ENCODE peak calls at places on chromosomes 4 and X, in seven cellular contexts. C is IMR-90, U is K562, P is HepG2, N is H1, V is SK-N-SH, L is GM12878. H is an unnamed sample.
A peak's percentile ranks its signal among the peaks of the same experiment; 100 is the strongest.

GRCh38 chr4:110510955-110511544 is 35.1 kb downstream of the ENPEP start:
- DNase-seq in L (no peak), P (peak; percentile 39), N (no peak), U (peak; percentile 59), C (peak; percentile 67), V (peak; percentile 40), H (peak; percentile 56)

GRCh38 chr4:118927976-118928375 is 39.3 kb downstream of the SYNPO2 start:
- DNase-seq in L (no peak), N (no peak), P (no peak), U (no peak), C (no peak), V (no peak), H (no peak)

GRCh38 chrX:38965883-38966282 is 164.6 kb downstream of the MID1IP1 start:
- DNase-seq in N (no peak), U (no peak), V (no peak), L (no peak), P (no peak), C (no peak), H (no peak)

GRCh38 chrX:102129473-102129872 is 4.0 kb downstream of the TCEAL2 start:
- DNase-seq in U (peak; percentile 2), C (peak; percentile 4), L (no peak), V (peak; percentile 41), N (no peak), P (no peak), H (no peak)

GRCh38 chr4:122992111-122992510 is 69.7 kb upstream of the NUDT6 start:
- DNase-seq in U (no peak), C (no peak), P (no peak), N (no peak), V (no peak), L (no peak), H (no peak)

GRCh38 chrX:747176-747575 is 116.6 kb downstream of the SHOX start:
- DNase-seq in L (no peak), P (no peak), V (no peak), U (no peak), C (no peak), N (no peak), H (no peak)

GRCh38 chr4:106628616-106629606 is 260.3 kb upstream of the GIMD1 start:
- DNase-seq in C (no peak), U (no peak), L (no peak), N (no peak), P (no peak), V (no peak), H (no peak)

GRCh38 chrX:18872621-18873020 is 111.3 kb downstream of the PHKA2 start:
- DNase-seq in V (no peak), P (no peak), C (no peak), L (no peak), U (no peak), N (no peak), H (no peak)

GRCh38 chrX:38260231-38260630 is 39.6 kb upstream of the SRPX start:
- DNase-seq in V (peak; percentile 44), L (no peak), P (peak; percentile 25), N (no peak), C (peak; percentile 11), U (peak; percentile 31), H (peak; percentile 23)

GRCh38 chr4:121824171-121824527 is 466 bp upstream of the CCNA2 start:
- DNase-seq in P (no peak), N (no peak), L (no peak), C (no peak), V (no peak), U (no peak), H (no peak)

GRCh38 chr4:1249731-1250526 is 999 bp upstream of the CTBP1 start:
- DNase-seq in L (no peak), N (no peak), V (peak; percentile 13), P (peak; percentile 40), C (no peak), U (peak; percentile 28), H (no peak)

GRCh38 chr4:78552398-78553396 is 1.1 kb downstream of the ANXA3 start:
- DNase-seq in P (peak; percentile 67), V (no peak), U (no peak), N (peak; percentile 73), L (no peak), C (no peak), H (peak; percentile 88)

GRCh38 chr4:84496356-84497219 is 2.5 kb downstream of the NKX6-1 start:
- DNase-seq in C (no peak), N (no peak), P (no peak), L (no peak), U (no peak), V (peak; percentile 42), H (no peak)

GRCh38 chrX:413322-414201 is 26.9 kb upstream of the PPP2R3B start:
- DNase-seq in C (peak; percentile 9), P (no peak), L (no peak), U (no peak), N (peak; percentile 51), V (no peak), H (no peak)

GRCh38 chr4:2929469-2929868 is 33.7 kb downstream of the NOP14 start:
- DNase-seq in N (no peak), U (no peak), L (no peak), C (no peak), P (no peak), V (no peak), H (no peak)

GRCh38 chr4:4425119-4425690 is 38.3 kb downstream of the NSG1 start:
- DNase-seq in V (no peak), L (no peak), P (no peak), U (no peak), N (no peak), C (peak; percentile 11), H (no peak)

GRCh38 chrX:153245288-153245731 is 66.2 kb downstream of the MAGEA1 start:
- DNase-seq in L (no peak), V (no peak), N (no peak), U (peak; percentile 74), P (no peak), C (no peak), H (no peak)

GRCh38 chr4:136650541-136651277 is 881.6 kb downstream of the PCDH18 start:
- DNase-seq in V (no peak), N (no peak), U (no peak), C (peak; percentile 62), L (peak; percentile 34), P (peak; percentile 2), H (peak; percentile 4)

GRCh38 chr4:183960912-183961569 is 55.9 kb downstream of the STOX2 start:
- DNase-seq in P (no peak), V (no peak), N (no peak), U (no peak), C (no peak), L (no peak), H (no peak)

GRCh38 chrX:3268804-3269203 is 77.6 kb downstream of the MXRA5 start:
- DNase-seq in U (no peak), L (no peak), V (no peak), N (no peak), C (peak; percentile 71), P (no peak), H (no peak)

GRCh38 chr4:102779204-102779603 is 18.4 kb upstream of the MANBA start:
- DNase-seq in L (no peak), V (no peak), P (no peak), U (no peak), N (no peak), C (no peak), H (no peak)

GRCh38 chr4:98706200-98706813 is 47.9 kb upstream of the TSPAN5 start:
- DNase-seq in L (no peak), P (no peak), U (no peak), N (no peak), V (no peak), C (no peak), H (no peak)

DNA sequence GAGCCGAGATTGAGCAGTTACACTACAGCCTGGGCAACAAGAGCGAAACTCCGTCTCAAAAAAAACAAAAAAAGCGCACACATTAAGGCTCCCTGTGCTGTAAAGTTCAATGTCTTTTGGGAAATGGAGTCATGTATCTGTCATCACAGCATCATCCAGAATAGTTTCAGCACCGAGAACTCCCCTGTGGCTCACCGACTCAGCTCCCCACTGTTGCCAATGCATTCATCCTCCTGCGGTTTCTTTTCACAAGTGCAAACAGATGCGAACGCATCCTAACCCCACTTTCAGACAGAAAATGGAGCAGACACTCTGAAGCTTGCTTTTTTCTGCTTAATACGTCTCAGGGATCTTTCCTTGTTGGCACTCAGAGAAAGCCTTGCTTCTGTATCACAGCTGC is 13.8 kb upstream of the SH3TC1 start:
- DNase-seq in N (no peak), P (no peak), V (no peak), C (peak; percentile 84), U (no peak), L (no peak), H (no peak)
- H3K9ac ChIP-seq in N (no peak overlapping the region), P (no peak overlapping the region), V (no peak overlapping the region), C (no peak overlapping the region), U (no peak overlapping the region), L (no peak overlapping the region), H (no peak overlapping the region)

GRCh38 chrX:150363561-150364346 is 637 bp downstream of the MAMLD1 start:
- DNase-seq in U (no peak), C (peak; percentile 29), P (no peak), V (peak; percentile 69), N (no peak), L (no peak), H (no peak)
- TF ChIP-seq RAD21 in U (no peak), C (peak; percentile 25), P (no peak), V (no peak), N (no peak), L (no peak), H (no peak)

DNA sequence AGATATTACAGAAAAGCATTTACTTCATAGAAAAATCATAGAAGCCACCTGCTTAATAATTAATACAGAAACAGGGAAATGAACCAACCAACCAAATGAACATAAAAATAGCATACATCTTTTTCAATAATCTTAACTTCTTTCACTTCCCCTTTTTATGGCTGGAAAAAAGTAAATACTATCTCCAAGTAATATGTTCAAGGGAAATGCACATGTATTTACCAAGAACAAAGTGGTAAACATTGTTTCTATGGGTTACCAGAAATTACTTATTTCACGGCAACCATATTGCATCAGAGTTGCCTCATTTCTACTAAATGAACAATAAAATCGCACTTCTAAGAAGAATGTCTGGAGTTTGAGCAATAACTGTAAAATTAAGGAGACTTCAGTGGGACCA is 321.3 kb downstream of the TMA16 start:
- DNase-seq in L (no peak), V (no peak), N (no peak), U (no peak), P (no peak), C (no peak), H (no peak)
- H3K9ac ChIP-seq in L (no peak overlapping the region), V (no peak overlapping the region), N (no peak overlapping the region), U (no peak overlapping the region), P (no peak overlapping the region), C (no peak overlapping the region), H (no peak overlapping the region)

GRCh38 chr4:108411836-108412235 is 208.5 kb upstream of the RPL34 start:
- DNase-seq in L (no peak), V (no peak), U (no peak), P (no peak), C (no peak), N (no peak), H (no peak)

GRCh38 chr4:108416831-108417230 is 203.5 kb upstream of the RPL34 start:
- DNase-seq in N (no peak), L (no peak), P (no peak), C (no peak), V (no peak), U (no peak), H (no peak)

GRCh38 chr4:108417923-108418322 is 202.5 kb upstream of the RPL34 start:
- DNase-seq in U (peak; percentile 65), V (no peak), C (peak; percentile 46), P (no peak), N (no peak), L (no peak), H (no peak)

DNA sequence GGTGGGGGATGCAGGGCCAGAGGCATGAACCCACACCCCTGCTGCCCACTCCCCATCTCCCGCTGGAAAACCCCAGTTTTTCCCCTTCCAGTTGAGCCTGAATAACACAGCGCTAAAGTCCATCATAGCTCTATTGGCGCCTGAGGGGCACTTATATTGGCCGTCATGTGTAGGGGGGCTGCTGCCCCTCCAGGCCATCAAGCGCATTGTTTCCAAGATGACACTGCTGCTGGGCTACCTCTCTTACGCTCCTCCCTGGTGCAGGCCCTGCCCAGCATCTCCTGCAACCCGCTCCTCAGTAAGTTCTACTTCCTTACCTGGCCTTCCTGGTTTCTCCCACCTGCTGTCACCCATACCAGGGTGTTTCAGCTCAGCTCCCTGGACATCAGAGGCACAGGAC is 205.0 kb upstream of the RPL34 start:
- DNase-seq in P (no peak), N (no peak), L (no peak), U (no peak), C (no peak), V (no peak), H (no peak)
- TF ChIP-seq RAD21 in P (no peak), N (peak; percentile 33), L (no peak), U (no peak), C (no peak), V (no peak), H (no peak)

H was measured in HCT116.